ENCODE peak calls at places on chromosomes 7 and 10, in four cellular contexts. One of them, this sample, is unnamed.

GRCh38 chr10:114593240-114593792 is 64.8 kb downstream of the ABLIM1 start:
- DNase-seq in non-pigmented ciliary epithelial cell: no peak
- DNase-seq in ecto neural progenitor cell: no peak
- DNase-seq in NCI-H1694: no peak
- DNase-seq in this sample: no peak

GRCh38 chr10:78868456-78868855 is 200.3 kb upstream of the ZMIZ1 start:
- DNase-seq in non-pigmented ciliary epithelial cell: no peak
- DNase-seq in ecto neural progenitor cell: peak
- DNase-seq in NCI-H1694: no peak
- DNase-seq in this sample: no peak

GRCh38 chr7:102096706-102097427 is 189.8 kb upstream of the SH2B2 start:
- DNase-seq in non-pigmented ciliary epithelial cell: no peak
- DNase-seq in ecto neural progenitor cell: no peak
- DNase-seq in NCI-H1694: no peak
- DNase-seq in this sample: no peak

GRCh38 chr10:28676968-28677888 is at the start of gene BAMBI:
- DNase-seq in non-pigmented ciliary epithelial cell: peak
- DNase-seq in ecto neural progenitor cell: peak
- DNase-seq in NCI-H1694: peak
- DNase-seq in this sample: peak

GRCh38 chr10:112448903-112449302 is 1.9 kb downstream of the VTI1A start:
- DNase-seq in non-pigmented ciliary epithelial cell: no peak
- DNase-seq in ecto neural progenitor cell: no peak
- DNase-seq in NCI-H1694: no peak
- DNase-seq in this sample: no peak

GRCh38 chr10:108374991-108375390 is 1210.5 kb upstream of the SORCS1 start:
- DNase-seq in non-pigmented ciliary epithelial cell: no peak
- DNase-seq in ecto neural progenitor cell: no peak
- DNase-seq in NCI-H1694: no peak
- DNase-seq in this sample: no peak

GRCh38 chr7:114217026-114217425 is 197.6 kb upstream of the FOXP2 start:
- DNase-seq in non-pigmented ciliary epithelial cell: no peak
- DNase-seq in ecto neural progenitor cell: no peak
- DNase-seq in NCI-H1694: no peak
- DNase-seq in this sample: no peak

GRCh38 chr7:106071999-106072714 is 40.0 kb downstream of the SYPL1 start:
- DNase-seq in non-pigmented ciliary epithelial cell: no peak
- DNase-seq in ecto neural progenitor cell: no peak
- DNase-seq in NCI-H1694: peak
- DNase-seq in this sample: no peak

GRCh38 chr10:95456486-95456885 is 104.7 kb downstream of the SORBS1 start:
- DNase-seq in non-pigmented ciliary epithelial cell: no peak
- DNase-seq in ecto neural progenitor cell: no peak
- DNase-seq in NCI-H1694: no peak
- DNase-seq in this sample: no peak

GRCh38 chr10:113992601-113993011 is 51.1 kb upstream of the ADRB1 start:
- DNase-seq in non-pigmented ciliary epithelial cell: no peak
- DNase-seq in ecto neural progenitor cell: no peak
- DNase-seq in NCI-H1694: no peak
- DNase-seq in this sample: no peak

GRCh38 chr10:3095373-3096139 is 28.2 kb downstream of the PFKP start:
- DNase-seq in non-pigmented ciliary epithelial cell: peak
- DNase-seq in ecto neural progenitor cell: no peak
- DNase-seq in NCI-H1694: no peak
- DNase-seq in this sample: peak

GRCh38 chr10:26829810-26830515 is 30.8 kb downstream of the ABI1 start:
- DNase-seq in non-pigmented ciliary epithelial cell: no peak
- DNase-seq in ecto neural progenitor cell: no peak
- DNase-seq in NCI-H1694: no peak
- DNase-seq in this sample: no peak

GRCh38 chr10:76582536-76582935 is 1055.1 kb downstream of the KCNMA1 start:
- DNase-seq in non-pigmented ciliary epithelial cell: no peak
- DNase-seq in ecto neural progenitor cell: no peak
- DNase-seq in NCI-H1694: no peak
- DNase-seq in this sample: no peak

GRCh38 chr7:85840532-85840931 is 653.7 kb upstream of the SEMA3D start:
- DNase-seq in non-pigmented ciliary epithelial cell: no peak
- DNase-seq in ecto neural progenitor cell: no peak
- DNase-seq in NCI-H1694: no peak
- DNase-seq in this sample: no peak

GRCh38 chr10:24272374-24272773 is 63.4 kb downstream of the KIAA1217 start:
- DNase-seq in non-pigmented ciliary epithelial cell: peak
- DNase-seq in ecto neural progenitor cell: no peak
- DNase-seq in NCI-H1694: no peak
- DNase-seq in this sample: no peak

GRCh38 chr7:93160410-93160809 is 12.2 kb upstream of the SAMD9L start:
- DNase-seq in non-pigmented ciliary epithelial cell: no peak
- DNase-seq in ecto neural progenitor cell: no peak
- DNase-seq in NCI-H1694: no peak
- DNase-seq in this sample: no peak

GRCh38 chr7:2209146-2209960 is 23.4 kb downstream of the MAD1L1 start:
- DNase-seq in non-pigmented ciliary epithelial cell: peak
- DNase-seq in ecto neural progenitor cell: peak
- DNase-seq in NCI-H1694: peak
- DNase-seq in this sample: peak